ENCODE peak calls at places on chromosomes 7 and 10, in nine cellular contexts. R is neuronal stem cell, N is brain microvascular endothelial cell, E is fibroblast of mammary gland, D is GM12892, L is activated T-cell treated with anti-CD3 and anti-CD28 coated beads for 1 hour, T is non-pigmented ciliary epithelial cell, W is NCI-H1436, U is EL. G is an unnamed sample.

GRCh38 chr7:47283497-47284131 is 298.3 kb downstream of the TNS3 start:
- DNase-seq in R (no peak), N (no peak), E (no peak), D (no peak), L (no peak), T (no peak), W (no peak), U (no peak), G (no peak)

GRCh38 chr10:24444337-24444736 is 235.4 kb downstream of the KIAA1217 start:
- DNase-seq in R (no peak), N (peak), E (peak), D (no peak), L (no peak), T (peak), W (no peak), U (peak), G (no peak)

GRCh38 chr7:31815796-31816195 is 128.8 kb downstream of the PPP1R17 start:
- DNase-seq in R (no peak), N (peak), E (no peak), D (no peak), L (no peak), T (no peak), W (no peak), U (peak), G (no peak)

GRCh38 chr10:88733215-88733614 is 26.6 kb upstream of the LIPN start:
- DNase-seq in R (no peak), N (no peak), E (no peak), D (no peak), L (no peak), T (no peak), W (no peak), U (no peak), G (no peak)

GRCh38 chr10:32957341-32958084 is 517 bp downstream of the ITGB1 start:
- DNase-seq in R (peak), N (no peak), E (no peak), D (no peak), L (no peak), T (no peak), W (no peak), U (peak), G (no peak)

GRCh38 chr7:116571037-116571436 is 46.2 kb downstream of the CAV1 start:
- DNase-seq in R (no peak), N (peak), E (peak), D (no peak), L (no peak), T (no peak), W (no peak), U (peak), G (no peak)

GRCh38 chr10:44935201-44935960 is 24.2 kb upstream of the RASSF4 start:
- DNase-seq in R (no peak), N (peak), E (peak), D (no peak), L (no peak), T (peak), W (no peak), U (peak), G (no peak)

GRCh38 chr10:5550621-5551530 is 26.1 kb downstream of the CALML3 start:
- DNase-seq in R (no peak), N (peak), E (no peak), D (no peak), L (no peak), T (no peak), W (no peak), U (peak), G (no peak)

GRCh38 chr10:114418109-114418508 is 13.8 kb upstream of the AFAP1L2 start:
- DNase-seq in R (no peak), N (no peak), E (no peak), D (no peak), L (no peak), T (no peak), W (no peak), U (no peak), G (no peak)

GRCh38 chr7:41096921-41097320 is 606.0 kb downstream of the INHBA start:
- DNase-seq in R (no peak), N (peak), E (peak), D (no peak), L (no peak), T (peak), W (no peak), U (peak), G (no peak)